ENCODE peak calls at places on chromosome 4, in four cellular contexts. F is H9, I is neuronal stem cell, Z is H1. S is an unnamed sample.

GRCh38 chr4:71293705-71294104 is 45.1 kb upstream of the SLC4A4 start:
- DNase-seq in F (no peak), I (no peak), Z (no peak), S (no peak)

GRCh38 chr4:140856692-140857091 is 100.5 kb upstream of the TBC1D9 start:
- DNase-seq in F (peak), I (no peak), Z (no peak), S (peak)

GRCh38 chr4:139917896-139918295 is 236.1 kb downstream of the MAML3 start:
- DNase-seq in F (no peak), I (no peak), Z (no peak), S (no peak)

GRCh38 chr4:75432683-75433082 is 81.5 kb downstream of the RCHY1 start:
- DNase-seq in F (peak), I (no peak), Z (no peak), S (peak)

GRCh38 chr4:155377281-155377680 is 516 bp upstream of the MAP9 start:
- DNase-seq in F (no peak), I (no peak), Z (no peak), S (peak)

GRCh38 chr4:40607224-40607623 is 22.4 kb downstream of the RBM47 start:
- DNase-seq in F (no peak), I (no peak), Z (no peak), S (peak)

GRCh38 chr4:73197220-73197619 is 61.4 kb downstream of the ANKRD17 start:
- DNase-seq in F (no peak), I (no peak), Z (no peak), S (peak)

GRCh38 chr4:80360102-80360501 is 24.6 kb downstream of the CFAP299 start:
- DNase-seq in F (peak), I (no peak), Z (no peak), S (no peak)

GRCh38 chr4:186932196-186932595 is 208.5 kb upstream of the FAT1 start:
- DNase-seq in F (no peak), I (no peak), Z (no peak), S (no peak)

GRCh38 chr4:139511320-139511719 is 44.7 kb downstream of the SETD7 start:
- DNase-seq in F (no peak), I (no peak), Z (no peak), S (no peak)

DNA sequence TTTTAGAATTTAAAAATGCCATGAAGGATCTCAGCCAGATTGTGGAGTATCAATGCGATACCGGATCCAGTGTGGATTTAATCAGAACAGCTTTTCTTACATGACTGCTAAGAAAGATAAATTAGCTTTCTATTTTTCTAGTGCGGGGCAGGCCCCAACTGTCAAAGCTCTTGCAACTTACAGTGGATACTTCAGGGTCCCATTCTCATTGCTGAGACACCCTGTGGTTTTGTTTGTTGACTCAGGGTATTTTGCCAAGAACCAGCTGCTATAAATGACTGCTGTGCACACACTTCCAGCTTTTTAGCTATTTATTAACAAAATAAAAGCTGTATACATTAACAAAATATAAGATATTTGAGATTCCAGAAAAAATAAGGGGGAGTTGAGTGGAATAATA is 166.4 kb downstream of the DCLK2 start:
- DNase-seq in F (no peak), I (no peak), Z (no peak), S (peak)
- H3K9ac ChIP-seq in F (no peak), I (no peak), Z (no peak), S (no peak)

DNA sequence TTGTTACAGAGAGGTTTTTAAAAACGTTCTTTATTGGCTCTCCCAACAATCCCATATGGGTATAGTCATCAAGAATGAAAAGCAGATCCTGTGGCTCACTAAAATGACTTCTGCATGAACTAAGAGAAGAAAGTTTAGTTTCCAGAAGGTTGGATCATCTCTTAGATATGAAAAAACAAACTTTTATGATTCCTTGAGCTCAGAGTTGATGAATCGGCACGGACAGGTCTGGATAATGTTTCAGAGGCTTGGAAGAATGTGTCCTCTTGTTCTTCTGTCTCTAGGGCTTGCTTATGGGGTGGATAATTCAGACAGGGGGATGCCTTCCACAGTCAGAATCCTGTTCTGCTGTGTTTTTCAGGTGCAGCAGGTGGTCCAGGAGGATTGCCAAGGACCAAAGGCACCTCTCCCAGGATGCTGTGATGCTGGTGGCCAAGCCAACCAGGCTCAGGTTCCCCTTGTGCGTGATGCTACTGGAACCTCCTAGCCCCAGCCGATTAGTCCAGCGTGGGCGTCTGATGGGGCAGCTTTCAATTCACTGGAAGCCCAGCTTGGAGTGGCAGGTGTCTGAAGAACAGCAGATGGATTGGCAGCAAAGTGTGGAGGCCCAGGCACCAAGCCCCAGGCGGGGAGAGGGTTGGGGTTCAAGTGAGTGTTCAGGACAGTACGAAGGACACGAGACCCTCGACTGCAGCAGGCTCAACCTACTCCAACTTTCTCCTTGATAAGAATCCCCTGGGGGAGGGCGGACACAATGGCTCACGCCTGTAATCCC is 30.3 kb downstream of the CCKAR start:
- DNase-seq in F (no peak), I (no peak), Z (no peak), S (no peak)
- H2BK15ac ChIP-seq in F (no peak), I (no peak), Z (no peak), S (no peak)

GRCh38 chr4:105276361-105276760 is 129.7 kb downstream of the TET2 start:
- DNase-seq in F (no peak), I (no peak), Z (no peak), S (no peak)

GRCh38 chr4:105280338-105280809 is 133.7 kb downstream of the TET2 start:
- DNase-seq in F (no peak), I (no peak), Z (no peak), S (peak)

GRCh38 chr4:105279314-105279713 is 132.6 kb downstream of the TET2 start:
- DNase-seq in F (no peak), I (no peak), Z (no peak), S (no peak)

GRCh38 chr4:105274504-105274903 is 127.8 kb downstream of the TET2 start:
- DNase-seq in F (no peak), I (no peak), Z (no peak), S (no peak)

DNA sequence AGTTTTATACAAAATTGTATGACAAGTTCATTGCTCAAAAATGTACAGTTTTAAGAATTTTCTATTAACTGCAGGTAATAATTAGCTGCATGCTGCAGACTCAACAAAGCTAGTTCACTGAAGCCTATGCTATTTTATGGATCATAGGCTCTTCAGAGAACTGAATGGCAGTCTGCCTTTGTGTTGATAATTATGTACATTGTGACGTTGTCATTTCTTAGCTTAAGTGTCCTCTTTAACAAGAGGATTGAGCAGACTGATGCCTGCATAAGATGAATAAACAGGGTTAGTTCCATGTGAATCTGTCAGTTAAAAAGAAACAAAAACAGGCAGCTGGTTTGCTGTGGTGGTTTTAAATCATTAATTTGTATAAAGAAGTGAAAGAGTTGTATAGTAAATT is 131.0 kb downstream of the TET2 start:
- DNase-seq in F (no peak), I (no peak), Z (no peak), S (no peak)
- H2BK12ac ChIP-seq in F (no peak), I (no peak), Z (no peak), S (no peak)

DNA sequence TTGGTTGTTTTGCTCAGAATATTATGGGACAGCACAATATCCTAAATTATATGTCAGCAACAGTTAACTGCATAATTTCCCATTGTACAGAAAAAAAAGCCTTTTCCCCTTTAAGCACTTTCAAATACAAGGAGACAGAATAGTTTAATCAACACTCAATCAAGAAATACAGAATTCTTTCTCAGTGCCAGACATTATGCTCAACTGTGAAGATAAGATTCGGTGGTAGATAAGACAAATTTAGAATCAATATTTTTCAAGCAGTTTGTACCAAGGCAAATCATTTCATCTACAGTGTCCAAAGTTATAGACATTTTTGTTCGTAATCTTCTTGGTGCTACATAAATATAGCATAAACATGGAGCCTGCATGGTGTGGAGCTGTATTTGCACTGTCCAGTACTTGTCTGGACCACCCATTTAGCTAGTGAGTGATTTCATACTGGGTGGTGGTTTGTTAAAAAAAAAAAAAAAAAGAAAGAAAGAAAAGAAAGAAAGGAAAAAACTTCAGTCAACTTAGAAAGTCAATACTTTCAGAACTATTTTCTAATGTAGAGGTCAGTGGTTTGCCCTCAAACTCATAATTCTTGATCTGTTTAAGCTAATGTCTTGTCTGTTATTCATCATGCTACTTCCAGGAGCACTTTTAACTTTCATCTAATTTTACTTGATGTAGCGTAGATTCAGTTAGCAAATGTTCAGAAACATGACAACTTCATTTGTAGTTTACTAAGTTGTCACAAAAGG is 522.9 kb downstream of the FAT4 start:
- DNase-seq in F (no peak), I (no peak), Z (no peak), S (peak)
- H3K9ac ChIP-seq in F (no peak), I (no peak), Z (no peak), S (no peak)

DNA sequence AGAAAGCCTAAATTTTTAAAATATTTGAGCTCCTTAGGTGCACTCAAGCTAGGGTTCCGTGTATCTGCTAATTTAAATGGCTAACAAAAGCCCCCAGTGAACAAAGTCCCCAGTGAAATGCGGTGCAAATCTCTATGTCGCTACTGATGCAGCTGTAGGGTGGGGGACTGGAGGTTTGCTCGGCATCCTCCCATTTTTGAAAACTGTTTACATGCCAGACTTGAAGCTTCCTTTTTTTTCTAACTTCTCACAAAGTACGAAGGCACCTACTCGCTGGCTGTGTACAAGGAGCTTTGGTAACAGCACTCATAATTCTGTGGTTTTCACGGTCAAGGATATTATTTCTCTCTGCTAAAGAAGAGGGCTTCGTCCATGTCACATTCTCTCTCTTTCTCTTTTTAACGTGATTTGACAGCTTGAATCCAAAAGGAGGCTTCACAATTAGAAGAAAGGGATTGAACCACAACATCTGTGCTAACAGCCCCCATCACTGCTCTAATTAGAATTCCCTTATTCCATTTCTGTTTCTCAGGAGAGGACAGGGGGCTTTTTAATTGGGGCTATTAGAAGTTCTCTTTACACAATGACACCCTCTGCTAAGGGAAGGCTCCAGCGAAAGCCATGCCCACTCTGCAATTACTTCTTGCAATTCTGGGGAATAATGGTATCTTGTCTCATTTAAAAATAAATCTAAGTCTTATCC is 46.7 kb downstream of the TMEM156 start:
- DNase-seq in F (no peak), I (peak), Z (no peak), S (no peak)
- H2BK15ac ChIP-seq in F (no peak), I (no peak), Z (no peak), S (no peak)

GRCh38 chr4:64727960-64728359 is 318.7 kb upstream of the TECRL start:
- DNase-seq in F (peak), I (no peak), Z (peak), S (no peak)
- H2BK12ac ChIP-seq in F (no peak), I (no peak), Z (no peak), S (no peak)

GRCh38 chr4:162163892-162164759 is at the start of gene FSTL5:
- DNase-seq in F (peak), I (peak), Z (peak), S (peak)
- H3K9ac ChIP-seq in F (peak), I (peak), Z (peak), S (no peak)

GRCh38 chr4:54063224-54063623 is 1.2 kb downstream of the CHIC2 start:
- DNase-seq in F (no peak), I (no peak), Z (no peak), S (peak)

GRCh38 chr4:54063737-54064316 is 578 bp downstream of the CHIC2 start:
- DNase-seq in F (peak), I (peak), Z (no peak), S (peak)

GRCh38 chr4:54065282-54066087 is 1.1 kb upstream of the CHIC2 start:
- DNase-seq in F (no peak), I (no peak), Z (no peak), S (peak)

GRCh38 chr4:54066088-54066415 is 1.6 kb upstream of the CHIC2 start:
- DNase-seq in F (no peak), I (no peak), Z (no peak), S (no peak)

DNA sequence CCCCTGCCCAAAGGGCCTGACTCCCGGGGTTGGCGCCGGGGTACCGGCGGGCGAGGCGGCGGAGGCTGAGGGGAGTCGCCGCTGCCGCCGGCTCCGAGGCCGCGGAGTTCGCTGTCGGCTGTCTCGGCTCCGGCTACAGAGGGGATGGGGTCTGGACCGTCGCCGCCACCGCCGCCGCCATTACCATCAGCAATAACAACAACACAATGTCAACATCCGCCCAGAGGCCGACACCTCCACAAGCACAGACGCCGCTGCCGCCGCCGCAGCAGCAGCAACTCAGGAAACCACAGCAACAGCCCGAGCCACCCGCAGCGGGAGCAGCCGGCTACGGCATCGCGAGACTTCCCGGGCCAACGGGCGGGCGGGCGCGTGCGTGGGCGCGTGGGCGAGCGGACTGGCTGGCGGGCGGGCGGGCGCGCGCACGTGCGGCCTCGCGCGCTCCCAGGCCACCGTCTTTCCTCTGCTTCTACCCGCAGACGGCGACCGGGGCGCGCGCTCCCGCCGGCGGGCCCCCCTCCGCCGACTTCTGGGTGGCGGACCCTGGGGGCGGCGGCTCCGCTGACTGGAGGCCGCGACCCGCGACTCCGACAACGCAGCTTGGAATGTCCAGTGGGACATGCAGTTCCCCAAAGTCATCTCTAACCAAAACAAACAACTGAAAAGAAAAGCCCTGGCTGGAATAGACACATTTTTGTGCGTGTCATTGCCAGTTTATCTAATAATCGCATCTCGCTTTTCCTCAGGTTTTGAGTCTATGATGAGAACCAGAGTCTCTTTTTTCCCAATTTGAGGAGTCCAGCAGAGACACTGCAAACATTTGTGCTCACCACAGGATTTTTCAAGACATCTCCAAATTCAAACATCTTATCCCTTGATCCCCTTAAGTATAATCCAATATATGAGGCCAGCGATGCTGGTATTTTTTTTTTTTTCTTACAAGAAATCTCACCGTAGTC is at the start of gene CHIC2:
- DNase-seq in F (peak), I (peak), Z (peak), S (peak)
- H2BK15ac ChIP-seq in F (no peak), I (no peak), Z (no peak), S (peak)

DNA sequence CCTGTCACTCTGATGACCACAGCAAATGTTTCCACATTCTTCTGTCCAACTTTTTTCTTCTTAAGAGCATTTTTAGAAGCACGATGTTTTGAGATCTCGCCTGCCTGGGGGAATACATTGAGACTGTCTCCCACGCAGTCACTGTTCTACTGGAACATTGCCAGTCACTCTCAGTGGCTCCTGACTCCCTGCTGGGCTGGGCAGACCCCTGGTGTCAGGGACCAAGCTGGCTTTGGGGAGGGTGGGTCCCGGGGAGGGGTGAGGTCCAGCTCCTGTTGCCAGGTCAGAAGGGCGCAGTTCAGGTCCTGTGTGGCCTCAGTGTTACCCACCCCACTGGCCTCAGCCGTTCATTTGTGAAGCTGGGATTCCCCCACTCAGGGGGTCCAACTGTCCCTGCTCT is 18.9 kb upstream of the ABLIM2 start:
- DNase-seq in F (no peak), I (no peak), Z (no peak), S (no peak)
- H2BK12ac ChIP-seq in F (no peak), I (no peak), Z (no peak), S (no peak)